ENCODE peak calls at places on chromosomes 1 and 21, in five cellular contexts. K, D, V, J and I are unnamed samples.

GRCh38 chr1:103986792-103987191 is 237.1 kb downstream of the AMY1C start:
- DNase-seq in K (no peak), D (no peak), V (no peak), J (no peak), I (no peak)

GRCh38 chr1:217134857-217135568 is 411.8 kb upstream of the ESRRG start:
- DNase-seq in K (no peak), D (peak), V (no peak), J (no peak), I (no peak)

GRCh38 chr1:173925306-173926242 is 8.4 kb upstream of the SERPINC1 start:
- DNase-seq in K (no peak), D (no peak), V (no peak), J (no peak), I (no peak)

GRCh38 chr1:108107658-108108057 is 92.5 kb downstream of the SLC25A24 start:
- DNase-seq in K (no peak), D (no peak), V (no peak), J (no peak), I (no peak)

GRCh38 chr1:7460807-7461206 is 310.3 kb upstream of the VAMP3 start:
- DNase-seq in K (no peak), D (no peak), V (no peak), J (no peak), I (no peak)

GRCh38 chr1:23953020-23953419 is 6.6 kb upstream of the PNRC2 start:
- DNase-seq in K (no peak), D (no peak), V (no peak), J (no peak), I (no peak)

GRCh38 chr1:226676381-226676780 is 62.7 kb downstream of the ITPKB start:
- DNase-seq in K (no peak), D (no peak), V (no peak), J (no peak), I (no peak)

GRCh38 chr21:37915941-37916794 is at the start of gene KCNJ6:
- DNase-seq in K (peak), D (peak), V (no peak), J (no peak), I (no peak)

GRCh38 chr1:116711061-116711582 is 43.1 kb upstream of the CD2 start:
- DNase-seq in K (peak), D (no peak), V (no peak), J (no peak), I (no peak)

GRCh38 chr1:167297222-167298214 is 76.8 kb downstream of the POU2F1 start:
- DNase-seq in K (no peak), D (no peak), V (peak), J (no peak), I (no peak)